ENCODE peak calls at places on chromosomes 1 and 21, in ten cellular contexts. L is breast epithelium, M is psoas muscle, J is uterus, Q is PC-9, T is right atrium auricular region, O is ovary, N is fibroblast of lung, C is esophagus squamous epithelium, X is upper lobe of right lung. I is an unnamed sample. For H3K4me1 and H3K36me3, the result is how much of the 10 kb centered on the place peaks cover.

GRCh38 chr1:48013270-48013669 is 16.1 kb upstream of the TRABD2B start:
- DNase-seq in L (no peak), M (no peak), J (no peak), Q (no peak), T (no peak), O (no peak), N (no peak), C (no peak), X (no peak), I (no peak)

GRCh38 chr21:14595449-14595848 is 49.3 kb upstream of the SAMSN1 start:
- DNase-seq in L (no peak), M (no peak), J (no peak), Q (no peak), T (no peak), O (no peak), N (no peak), C (no peak), X (no peak), I (no peak)

GRCh38 chr1:211259596-211260126 is 495 bp downstream of the RCOR3 start:
- DNase-seq in L (peak), M (peak), J (peak), Q (no peak), T (no peak), O (peak), N (peak), C (peak), X (peak), I (peak)

GRCh38 chr21:16193758-16194606 is 464.2 kb downstream of the USP25 start:
- DNase-seq in L (peak), M (peak), J (peak), Q (no peak), T (peak), O (peak), N (peak), C (no peak), X (peak), I (no peak)

GRCh38 chr1:61323681-61324328 is 241.4 kb downstream of the NFIA start:
- DNase-seq in L (no peak), M (no peak), J (no peak), Q (peak), T (no peak), O (no peak), N (no peak), C (no peak), X (no peak), I (no peak)

GRCh38 chr1:248696261-248696660 is 6.3 kb downstream of the OR14I1 start:
- DNase-seq in L (no peak), M (no peak), J (no peak), Q (no peak), T (no peak), O (no peak), N (no peak), C (no peak), X (no peak), I (no peak)

GRCh38 chr1:172674831-172675613 is 16.1 kb downstream of the FASLG start:
- DNase-seq in L (no peak), M (no peak), J (no peak), Q (no peak), T (no peak), O (no peak), N (no peak), C (no peak), X (no peak), I (no peak)

GRCh38 chr1:2650967-2651645 is 18.3 kb upstream of the MMEL1 start:
- DNase-seq in L (no peak), M (peak), J (peak), Q (no peak), T (no peak), O (peak), N (no peak), C (no peak), X (peak), I (no peak)

GRCh38 chr1:59671953-59672305 is 142.8 kb upstream of the HOOK1 start:
- DNase-seq in L (no peak), M (no peak), J (no peak), Q (no peak), T (no peak), O (no peak), N (no peak), C (no peak), X (no peak), I (no peak)

GRCh38 chr1:236397173-236397759 is 3.2 kb downstream of the EDARADD start:
- DNase-seq in L (no peak), M (no peak), J (no peak), Q (no peak), T (no peak), O (no peak), N (no peak), C (no peak), X (no peak), I (no peak)

GRCh38 chr1:31802190-31803150 is 13.4 kb downstream of the SPOCD1 start:
- DNase-seq in L (no peak), M (no peak), J (no peak), Q (no peak), T (peak), O (no peak), N (peak), C (no peak), X (no peak), I (no peak)

GRCh38 chr1:21490774-21491482 is 18.3 kb upstream of the ALPL start:
- DNase-seq in L (no peak), M (no peak), J (no peak), Q (peak), T (no peak), O (no peak), N (peak), C (no peak), X (no peak), I (no peak)

GRCh38 chr21:24590261-24590660 is 1017.0 kb downstream of the MRPL39 start:
- DNase-seq in L (no peak), M (no peak), J (no peak), Q (no peak), T (no peak), O (no peak), N (no peak), C (no peak), X (no peak), I (no peak)

GRCh38 chr1:182671779-182672486 is 12.5 kb downstream of the RGS8 start:
- DNase-seq in L (no peak), M (no peak), J (no peak), Q (no peak), T (no peak), O (no peak), N (no peak), C (no peak), X (no peak), I (no peak)

GRCh38 chr21:44507673-44508425 is 32.1 kb downstream of the KRTAP10-1 start:
- DNase-seq in L (no peak), M (no peak), J (no peak), Q (no peak), T (no peak), O (no peak), N (no peak), C (no peak), X (no peak), I (no peak)

GRCh38 chr21:29405503-29406122 is 106.9 kb downstream of the BACH1 start:
- DNase-seq in L (no peak), M (no peak), J (no peak), Q (no peak), T (no peak), O (no peak), N (no peak), C (no peak), X (no peak), I (no peak)

GRCh38 chr1:201711101-201711597 is 117.8 kb upstream of the IPO9 start:
- DNase-seq in L (no peak), M (no peak), J (peak), Q (no peak), T (no peak), O (no peak), N (no peak), C (no peak), X (no peak), I (no peak)

GRCh38 chr1:207862241-207862787 is 48.6 kb downstream of the CD34 start:
- DNase-seq in L (no peak), M (no peak), J (no peak), Q (no peak), T (no peak), O (no peak), N (no peak), C (no peak), X (no peak), I (no peak)

GRCh38 chr1:116820362-116820761 is 66.1 kb downstream of the CD2 start:
- DNase-seq in L (peak), M (no peak), J (peak), Q (no peak), T (peak), O (peak), N (peak), C (no peak), X (no peak), I (peak)

GRCh38 chr1:38044224-38045215 is 2.1 kb downstream of the POU3F1 start:
- DNase-seq in L (no peak), M (no peak), J (no peak), Q (no peak), T (no peak), O (no peak), N (peak), C (no peak), X (peak), I (no peak)

GRCh38 chr1:89754518-89754917 is 66.3 kb upstream of the LRRC8D start:
- DNase-seq in L (no peak), M (no peak), J (no peak), Q (no peak), T (no peak), O (no peak), N (peak), C (no peak), X (no peak), I (no peak)

GRCh38 chr1:219066631-219067349 is 106.9 kb upstream of the LYPLAL1 start:
- DNase-seq in L (no peak), M (no peak), J (peak), Q (peak), T (no peak), O (no peak), N (peak), C (no peak), X (no peak), I (no peak)

GRCh38 chr1:43545686-43546387 is 15.2 kb downstream of the PTPRF start:
- DNase-seq in L (no peak), M (peak), J (peak), Q (no peak), T (peak), O (peak), N (peak), C (no peak), X (peak), I (peak)

GRCh38 chr1:29703596-29703995 is 467.3 kb downstream of the PTPRU start:
- DNase-seq in L (no peak), M (peak), J (no peak), Q (peak), T (no peak), O (no peak), N (peak), C (no peak), X (peak), I (no peak)

GRCh38 chr1:213162338-213162737 is 111.3 kb downstream of the RPS6KC1 start:
- DNase-seq in L (no peak), M (no peak), J (peak), Q (no peak), T (no peak), O (peak), N (peak), C (no peak), X (no peak), I (no peak)

GRCh38 chr1:156571261-156571958 is 955 bp downstream of the IQGAP3 start:
- DNase-seq in L (no peak), M (no peak), J (no peak), Q (peak), T (no peak), O (no peak), N (peak), C (no peak), X (no peak), I (no peak)

GRCh38 chr1:209405183-209405823 is 178.2 kb upstream of the CAMK1G start:
- DNase-seq in L (no peak), M (no peak), J (no peak), Q (peak), T (peak), O (no peak), N (peak), C (no peak), X (no peak), I (no peak)

GRCh38 chr21:27104749-27105439 is 138.0 kb upstream of the ADAMTS5 start:
- DNase-seq in L (no peak), M (no peak), J (no peak), Q (no peak), T (no peak), O (no peak), N (peak), C (no peak), X (no peak), I (no peak)

GRCh38 chr1:37123266-37123665 is 89.0 kb upstream of the GRIK3 start:
- DNase-seq in L (no peak), M (no peak), J (no peak), Q (no peak), T (no peak), O (no peak), N (no peak), C (no peak), X (no peak), I (no peak)

GRCh38 chr1:78289606-78290005 is 201.2 kb upstream of the PTGFR start:
- DNase-seq in L (no peak), M (no peak), J (no peak), Q (no peak), T (no peak), O (no peak), N (no peak), C (no peak), X (no peak), I (no peak)

GRCh38 chr1:151059342-151060240 is at the start of gene CDC42SE1:
- DNase-seq in L (peak), M (peak), J (peak), Q (peak), T (peak), O (peak), N (peak), C (no peak), X (peak), I (peak)

GRCh38 chr1:30777906-30778155 is 20.3 kb upstream of the LAPTM5 start:
- DNase-seq in L (no peak), M (no peak), J (no peak), Q (no peak), T (no peak), O (no peak), N (no peak), C (no peak), X (no peak), I (no peak)
- TF ChIP-seq CTCF in L (no peak), M (no peak), J (no peak), Q (no peak), T (no peak), O (no peak), N (peak), C (no peak), X (peak), I (no peak)

GRCh38 chr1:26787381-26787705 is 407 bp upstream of the PIGV start:
- DNase-seq in L (no peak), M (no peak), J (no peak), Q (peak), T (no peak), O (no peak), N (no peak), C (no peak), X (no peak), I (no peak)

GRCh38 chr1:26784886-26785285 is 2.9 kb upstream of the PIGV start:
- DNase-seq in L (no peak), M (no peak), J (no peak), Q (no peak), T (no peak), O (no peak), N (no peak), C (no peak), X (no peak), I (no peak)

GRCh38 chr1:26786437-26787380 is 1.0 kb upstream of the PIGV start:
- DNase-seq in L (peak), M (peak), J (peak), Q (peak), T (peak), O (peak), N (peak), C (no peak), X (peak), I (no peak)

GRCh38 chr1:26784023-26784871 is 3.5 kb upstream of the PIGV start:
- DNase-seq in L (no peak), M (peak), J (peak), Q (peak), T (peak), O (peak), N (peak), C (no peak), X (no peak), I (no peak)

GRCh38 chr1:26785611-26786436 is 1.9 kb upstream of the PIGV start:
- DNase-seq in L (no peak), M (no peak), J (no peak), Q (no peak), T (no peak), O (no peak), N (peak), C (no peak), X (no peak), I (no peak)
- H3K4me1 ChIP-seq in L (under half), M (under half), J (under half), Q (half or more), T (half or more), O (under half), N (under half), C (under half), X (under half), I (under half)

DNA sequence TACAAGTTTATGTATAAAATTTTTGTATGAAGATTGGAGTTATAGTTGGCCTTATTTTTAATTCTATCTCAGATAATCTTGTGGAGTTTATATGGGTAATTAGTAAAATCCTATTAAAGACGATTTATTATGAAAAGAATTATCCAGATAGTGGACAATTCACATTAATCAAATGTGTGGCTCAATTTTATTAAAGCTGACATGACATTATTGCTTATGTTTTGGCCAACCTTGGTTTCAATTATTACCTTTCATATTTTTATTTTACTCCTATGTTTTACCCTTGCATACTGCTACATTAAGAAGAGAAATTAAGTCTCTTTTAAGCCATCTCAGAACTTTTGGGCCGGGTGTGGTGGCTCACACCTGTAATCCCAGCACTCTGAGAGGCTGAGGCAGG is 110.0 kb downstream of the ITSN1 start:
- DNase-seq in L (no peak), M (no peak), J (no peak), Q (no peak), T (no peak), O (no peak), N (no peak), C (no peak), X (no peak), I (no peak)
- H3K36me3 ChIP-seq in L (under half), M (under half), J (under half), Q (under half), T (under half), O (under half), N (under half), C (under half), X (under half), I (under half)

GRCh38 chr1:225437710-225438437 is 10.0 kb upstream of the LBR start:
- DNase-seq in L (no peak), M (no peak), J (no peak), Q (no peak), T (no peak), O (no peak), N (peak), C (no peak), X (no peak), I (no peak)
- TF ChIP-seq CTCF in L (no peak), M (peak), J (peak), Q (peak), T (no peak), O (no peak), N (peak), C (peak), X (peak), I (no peak)

GRCh38 chr1:154171880-154172279 is 17.0 kb upstream of the NUP210L start:
- DNase-seq in L (no peak), M (no peak), J (no peak), Q (no peak), T (no peak), O (no peak), N (no peak), C (no peak), X (no peak), I (no peak)

GRCh38 chr1:154178006-154178405 is 13.9 kb downstream of the TPM3 start:
- DNase-seq in L (no peak), M (no peak), J (no peak), Q (no peak), T (no peak), O (no peak), N (no peak), C (no peak), X (no peak), I (no peak)

GRCh38 chr1:154176341-154176740 is 15.6 kb downstream of the TPM3 start:
- DNase-seq in L (no peak), M (no peak), J (no peak), Q (no peak), T (no peak), O (no peak), N (peak), C (no peak), X (no peak), I (no peak)

GRCh38 chr1:154171222-154171583 is 16.3 kb upstream of the NUP210L start:
- DNase-seq in L (no peak), M (no peak), J (no peak), Q (no peak), T (no peak), O (no peak), N (no peak), C (no peak), X (no peak), I (no peak)

GRCh38 chr1:154174654-154175053 is 17.2 kb downstream of the TPM3 start:
- DNase-seq in L (no peak), M (no peak), J (no peak), Q (no peak), T (no peak), O (no peak), N (no peak), C (no peak), X (no peak), I (no peak)
- H3K4me1 ChIP-seq in L (under half), M (under half), J (under half), Q (under half), T (under half), O (under half), N (under half), C (under half), X (under half), I (under half)

DNA sequence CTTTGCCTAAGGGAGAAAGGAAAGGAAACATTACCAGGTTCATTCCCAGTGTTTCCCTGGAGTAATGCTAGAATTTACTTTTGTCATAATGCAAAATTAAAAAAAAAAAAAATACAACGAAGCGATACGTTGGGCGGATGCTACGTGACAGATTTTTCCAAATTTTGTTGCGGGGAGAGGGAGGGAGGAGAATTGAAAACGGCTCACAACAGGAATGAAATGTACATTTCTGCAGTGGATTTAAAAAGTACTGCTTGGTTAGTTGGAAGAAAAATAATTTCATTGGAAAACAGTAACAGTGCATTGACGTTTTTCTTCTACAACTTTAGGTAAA is 157.5 kb downstream of the RUNX1 start:
- DNase-seq in L (no peak), M (no peak), J (no peak), Q (no peak), T (no peak), O (no peak), N (no peak), C (no peak), X (no peak), I (no peak)
- H3K36me3 ChIP-seq in L (under half), M (under half), J (under half), Q (under half), T (under half), O (under half), N (under half), C (under half), X (under half), I (under half)

GRCh38 chr1:4060850-4061249 is 160.8 kb upstream of the C1orf174 start:
- DNase-seq in L (no peak), M (no peak), J (no peak), Q (no peak), T (peak), O (no peak), N (no peak), C (no peak), X (no peak), I (no peak)
- TF ChIP-seq CTCF in L (no peak), M (no peak), J (no peak), Q (no peak), T (no peak), O (no peak), N (no peak), C (no peak), X (no peak), I (no peak)

GRCh38 chr1:235298772-235299513 is 29.0 kb downstream of the ARID4B start:
- DNase-seq in L (no peak), M (no peak), J (no peak), Q (no peak), T (no peak), O (no peak), N (no peak), C (no peak), X (no peak), I (no peak)

GRCh38 chr1:235304549-235305451 is 23.2 kb downstream of the ARID4B start:
- DNase-seq in L (no peak), M (no peak), J (no peak), Q (no peak), T (no peak), O (no peak), N (no peak), C (no peak), X (no peak), I (no peak)

GRCh38 chr1:235299514-235299858 is 28.5 kb downstream of the ARID4B start:
- DNase-seq in L (no peak), M (no peak), J (no peak), Q (no peak), T (no peak), O (no peak), N (no peak), C (no peak), X (no peak), I (no peak)

GRCh38 chr1:235297579-235297978 is 30.4 kb downstream of the ARID4B start:
- DNase-seq in L (no peak), M (no peak), J (no peak), Q (no peak), T (no peak), O (no peak), N (no peak), C (no peak), X (no peak), I (no peak)

GRCh38 chr1:235302143-235302542 is 25.8 kb downstream of the ARID4B start:
- DNase-seq in L (no peak), M (no peak), J (no peak), Q (no peak), T (no peak), O (no peak), N (no peak), C (no peak), X (no peak), I (no peak)
- H3K4me1 ChIP-seq in L (under half), M (under half), J (under half), Q (under half), T (under half), O (under half), N (under half), C (under half), X (under half), I (under half)

GRCh38 chr1:198725090-198725489 is 86.2 kb downstream of the PTPRC start:
- DNase-seq in L (no peak), M (no peak), J (no peak), Q (no peak), T (no peak), O (no peak), N (no peak), C (no peak), X (no peak), I (no peak)
- H3K36me3 ChIP-seq in L (under half), M (under half), J (under half), Q (under half), T (under half), O (under half), N (under half), C (under half), X (under half), I (under half)

I was measured in pancreas.